ENCODE peak calls at places on chromosomes 2 and 18, in seven cellular contexts. H, U, G, C, P, J and O are unnamed samples.

GRCh38 chr2:109670556-109671411 is 56.6 kb downstream of the SOWAHC start:
- DNase-seq in H (no peak), U (no peak), G (no peak), C (no peak), P (no peak), J (no peak), O (no peak)

GRCh38 chr2:240250985-240251847 is 110.8 kb upstream of the OTOS start:
- DNase-seq in H (peak), U (peak), G (peak), C (peak), P (peak), J (peak), O (no peak)

GRCh38 chr2:86661333-86661732 is 37.7 kb upstream of the RNF103 start:
- DNase-seq in H (no peak), U (no peak), G (no peak), C (no peak), P (no peak), J (no peak), O (peak)

GRCh38 chr18:35430721-35431441 is 53.7 kb upstream of the ZNF396 start:
- DNase-seq in H (no peak), U (no peak), G (no peak), C (no peak), P (no peak), J (no peak), O (no peak)

GRCh38 chr2:218819103-218819502 is 12.5 kb downstream of the PRKAG3 start:
- DNase-seq in H (no peak), U (peak), G (no peak), C (no peak), P (no peak), J (no peak), O (no peak)

GRCh38 chr18:77177009-77177408 is 44.4 kb upstream of the MBP start:
- DNase-seq in H (no peak), U (no peak), G (peak), C (no peak), P (peak), J (no peak), O (no peak)

GRCh38 chr18:35005963-35006577 is 35.1 kb upstream of the MAPRE2 start:
- DNase-seq in H (peak), U (peak), G (peak), C (peak), P (peak), J (no peak), O (peak)

GRCh38 chr2:210663574-210663973 is 107.2 kb downstream of the CPS1 start:
- DNase-seq in H (no peak), U (peak), G (peak), C (peak), P (no peak), J (no peak), O (no peak)

GRCh38 chr2:30772021-30772705 is 35.1 kb downstream of the CAPN13 start:
- DNase-seq in H (no peak), U (no peak), G (no peak), C (no peak), P (no peak), J (peak), O (no peak)

GRCh38 chr18:75128051-75128605 is 80.8 kb downstream of the PTGR3 start:
- DNase-seq in H (no peak), U (no peak), G (no peak), C (no peak), P (no peak), J (no peak), O (no peak)

GRCh38 chr2:216700778-216701177 is 5.4 kb upstream of the IGFBP5 start:
- DNase-seq in H (no peak), U (no peak), G (no peak), C (no peak), P (no peak), J (no peak), O (no peak)

GRCh38 chr2:29010946-29011649 is 30.0 kb downstream of the TOGARAM2 start:
- DNase-seq in H (no peak), U (no peak), G (no peak), C (no peak), P (no peak), J (no peak), O (peak)

GRCh38 chr18:5895886-5896740 is 791 bp upstream of the TMEM200C start:
- DNase-seq in H (peak), U (peak), G (no peak), C (peak), P (no peak), J (peak), O (peak)

GRCh38 chr2:75065402-75066008 is 107.1 kb downstream of the POLE4 start:
- DNase-seq in H (no peak), U (peak), G (no peak), C (no peak), P (peak), J (no peak), O (peak)

GRCh38 chr2:56215911-56216310 is 32.1 kb downstream of the CCDC85A start:
- DNase-seq in H (no peak), U (no peak), G (no peak), C (no peak), P (no peak), J (no peak), O (no peak)

GRCh38 chr2:218859556-218859993 is at the start of gene WNT6:
- DNase-seq in H (no peak), U (no peak), G (no peak), C (no peak), P (no peak), J (no peak), O (no peak)

GRCh38 chr2:191051825-191052778 is 38.1 kb upstream of the STAT1 start:
- DNase-seq in H (peak), U (peak), G (peak), C (peak), P (peak), J (no peak), O (peak)

GRCh38 chr2:183149489-183149888 is 25.2 kb downstream of the NUP35 start:
- DNase-seq in H (no peak), U (no peak), G (no peak), C (no peak), P (peak), J (no peak), O (no peak)

GRCh38 chr18:78136986-78137385 is 842.6 kb upstream of the SALL3 start:
- DNase-seq in H (no peak), U (no peak), G (no peak), C (no peak), P (no peak), J (no peak), O (no peak)

GRCh38 chr2:42840141-42840540 is 47.8 kb upstream of the HAAO start:
- DNase-seq in H (no peak), U (no peak), G (no peak), C (no peak), P (no peak), J (no peak), O (no peak)

GRCh38 chr2:205895981-205896655 is 189.9 kb downstream of the INO80D start:
- DNase-seq in H (no peak), U (no peak), G (no peak), C (no peak), P (no peak), J (no peak), O (no peak)

GRCh38 chr2:180644709-180645108 is 335.7 kb upstream of the UBE2E3 start:
- DNase-seq in H (no peak), U (no peak), G (peak), C (no peak), P (peak), J (no peak), O (no peak)

GRCh38 chr2:8076453-8077284 is 605.2 kb upstream of the ID2 start:
- DNase-seq in H (no peak), U (no peak), G (no peak), C (no peak), P (no peak), J (no peak), O (peak)

GRCh38 chr2:14713248-14713647 is 80.7 kb downstream of the LRATD1 start:
- DNase-seq in H (no peak), U (no peak), G (no peak), C (no peak), P (no peak), J (no peak), O (peak)

GRCh38 chr2:164538250-164538866 is 82.9 kb downstream of the GRB14 start:
- DNase-seq in H (peak), U (peak), G (peak), C (peak), P (peak), J (no peak), O (peak)

GRCh38 chr2:27264253-27264752 is 1.5 kb upstream of the SLC30A3 start:
- DNase-seq in H (no peak), U (no peak), G (no peak), C (no peak), P (no peak), J (no peak), O (no peak)

GRCh38 chr2:32562906-32563305 is 64.9 kb upstream of the TTC27 start:
- DNase-seq in H (no peak), U (peak), G (no peak), C (no peak), P (no peak), J (no peak), O (no peak)

GRCh38 chr2:59000796-59001195 is 759.7 kb upstream of the FANCL start:
- DNase-seq in H (no peak), U (no peak), G (no peak), C (no peak), P (no peak), J (no peak), O (no peak)

GRCh38 chr2:37560241-37560848 is 111.1 kb downstream of the CDC42EP3 start:
- DNase-seq in H (no peak), U (no peak), G (no peak), C (no peak), P (no peak), J (no peak), O (no peak)

GRCh38 chr2:73981081-73981968 is 3.4 kb upstream of the TET3 start:
- DNase-seq in H (no peak), U (no peak), G (no peak), C (peak), P (peak), J (no peak), O (peak)

GRCh38 chr2:171081649-171082111 is 79.0 kb downstream of the TLK1 start:
- DNase-seq in H (no peak), U (no peak), G (no peak), C (no peak), P (no peak), J (no peak), O (no peak)

GRCh38 chr18:51030537-51031258 is 685 bp downstream of the SMAD4 start:
- DNase-seq in H (peak), U (peak), G (no peak), C (peak), P (peak), J (peak), O (peak)